ENCODE peak calls at places on chromosomes 11 and 22, in six cellular contexts. D is fibroblast of pulmonary artery, W is RWPE1, F is psoas muscle, L is WERI-Rb-1, X is astrocyte. O is an unnamed sample.

GRCh38 chr11:58006940-58007339 is 16.7 kb upstream of the OR9Q1 start:
- DNase-seq in F (no peak), W (peak), D (peak), L (no peak), X (peak), O (peak)

GRCh38 chr22:33519140-33519973 is 400.9 kb downstream of the LARGE1 start:
- DNase-seq in W (no peak), D (peak), X (peak), F (peak), L (peak), O (no peak)

GRCh38 chr11:819943-820649 is 1.4 kb downstream of the PNPLA2 start:
- DNase-seq in D (peak), L (peak), F (peak), W (peak), X (peak), O (peak)

GRCh38 chr22:49010901-49011300 is 816.8 kb downstream of the BRD1 start:
- DNase-seq in W (no peak), D (no peak), L (no peak), X (no peak), F (no peak), O (no peak)

GRCh38 chr11:42066113-42066512 is 606.7 kb upstream of the LRRC4C start:
- DNase-seq in W (no peak), X (peak), L (no peak), D (peak), F (no peak), O (no peak)

GRCh38 chr11:64028398-64029115 is 7.2 kb upstream of the FLRT1 start:
- DNase-seq in L (peak), D (no peak), F (no peak), W (no peak), X (peak), O (no peak)

GRCh38 chr11:92347404-92347803 is 122.8 kb downstream of the FAT3 start:
- DNase-seq in W (no peak), L (no peak), D (no peak), X (no peak), F (no peak), O (no peak)

GRCh38 chr11:9351956-9352355 is 32.5 kb upstream of the IPO7 start:
- DNase-seq in X (peak), D (no peak), W (peak), F (no peak), L (no peak), O (peak)

GRCh38 chr22:29310065-29310862 is 3.8 kb downstream of the GAS2L1 start:
- DNase-seq in D (no peak), L (no peak), F (no peak), W (no peak), X (no peak), O (no peak)

GRCh38 chr11:79060081-79060480 is 380.7 kb downstream of the TENM4 start:
- DNase-seq in F (no peak), D (no peak), X (no peak), L (no peak), W (no peak), O (no peak)

GRCh38 chr11:7442588-7443215 is 42.6 kb upstream of the OLFML1 start:
- DNase-seq in X (peak), W (peak), L (peak), D (peak), F (peak), O (peak)

GRCh38 chr11:2762451-2762850 is 62.7 kb upstream of the KCNQ1OT1 start:
- DNase-seq in L (no peak), D (no peak), X (no peak), W (no peak), F (no peak), O (no peak)

GRCh38 chr22:38213319-38214247 is 11.8 kb downstream of the MAFF start:
- DNase-seq in D (peak), L (no peak), W (no peak), X (no peak), F (no peak), O (no peak)

GRCh38 chr11:17719940-17720795 is 797 bp downstream of the MYOD1 start:
- DNase-seq in W (no peak), L (peak), X (peak), F (no peak), D (peak), O (no peak)

GRCh38 chr11:77063407-77063806 is 3.4 kb upstream of the CAPN5 start:
- DNase-seq in L (no peak), X (no peak), D (no peak), W (no peak), F (no peak), O (no peak)

GRCh38 chr11:67406969-67407699 is 3.3 kb downstream of the TBC1D10C start:
- DNase-seq in F (no peak), D (no peak), W (no peak), L (peak), X (no peak), O (no peak)

GRCh38 chr11:67404515-67405195 is 772 bp downstream of the TBC1D10C start:
- DNase-seq in D (no peak), L (no peak), X (no peak), W (no peak), F (no peak), O (no peak)

GRCh38 chr11:67406420-67406968 is 2.6 kb downstream of the TBC1D10C start:
- DNase-seq in W (no peak), L (no peak), X (no peak), F (no peak), D (no peak), O (no peak)

GRCh38 chr11:67405688-67406339 is 1.9 kb downstream of the TBC1D10C start:
- DNase-seq in D (no peak), L (no peak), W (no peak), F (no peak), X (no peak), O (no peak)

GRCh38 chr11:67405196-67405567 is 1.3 kb downstream of the TBC1D10C start:
- DNase-seq in L (no peak), W (no peak), D (no peak), F (no peak), X (no peak), O (no peak)
- TF ChIP-seq CTCF in L (no peak), W (no peak), D (no peak), F (no peak), X (no peak), O (no peak)

GRCh38 chr11:11988862-11989261 is 19.6 kb downstream of the DKK3 start:
- DNase-seq in X (no peak), D (no peak), F (no peak), L (no peak), W (no peak), O (no peak)
- TF ChIP-seq CTCF in X (peak), D (peak), F (no peak), L (no peak), W (no peak), O (peak)

GRCh38 chr22:35135165-35135564 is 69.2 kb downstream of the ISX start:
- DNase-seq in X (no peak), L (no peak), D (no peak), F (no peak), W (no peak), O (no peak)

GRCh38 chr22:35138521-35138920 is 72.6 kb downstream of the ISX start:
- DNase-seq in F (no peak), X (no peak), L (no peak), D (no peak), W (no peak), O (no peak)

GRCh38 chr22:35140879-35141745 is 75.2 kb downstream of the ISX start:
- DNase-seq in D (no peak), F (no peak), W (peak), L (peak), X (no peak), O (no peak)
- TF ChIP-seq CTCF in D (no peak), F (no peak), W (no peak), L (peak), X (no peak), O (peak)

GRCh38 chr11:128621491-128622136 is 34.3 kb upstream of the ETS1 start:
- DNase-seq in W (peak), D (peak), F (peak), L (no peak), X (peak), O (peak)
- TF ChIP-seq CTCF in W (no peak), D (no peak), F (no peak), L (no peak), X (no peak), O (peak)

GRCh38 chr11:45154276-45154675 is 7.8 kb downstream of the PRDM11 start:
- DNase-seq in F (no peak), W (no peak), D (no peak), X (no peak), L (no peak), O (no peak)
- TF ChIP-seq CTCF in F (no peak), W (no peak), D (no peak), X (no peak), L (no peak), O (no peak)

GRCh38 chr22:25853902-25854301 is 111.9 kb downstream of the MYO18B start:
- DNase-seq in F (no peak), D (no peak), W (no peak), X (no peak), L (no peak), O (no peak)
- TF ChIP-seq CTCF in F (no peak), D (peak), W (no peak), X (peak), L (peak), O (no peak)

O was measured in HFFc6.